ENCODE peak calls at places on chromosomes 3 and 15, in six cellular contexts. Z, M, N, X, Q and U are unnamed samples.

GRCh38 chr3:52703356-52703755 is 2.2 kb downstream of the GLT8D1 start:
- DNase-seq in Q (no peak), X (no peak), M (no peak), N (no peak), Z (no peak), U (no peak)

GRCh38 chr3:118110196-118110595 is 924.5 kb downstream of the IGSF11 start:
- DNase-seq in Q (no peak), N (no peak), X (no peak), M (no peak), Z (no peak), U (no peak)

GRCh38 chr3:46284981-46285683 is 42.9 kb downstream of the CCR3 start:
- DNase-seq in Q (no peak), N (peak), X (no peak), Z (no peak), M (no peak), U (no peak)

GRCh38 chr3:62159693-62160092 is 213.7 kb downstream of the FEZF2 start:
- DNase-seq in N (no peak), X (peak), Z (no peak), Q (no peak), M (no peak), U (peak)

GRCh38 chr3:141305436-141305835 is 62.9 kb upstream of the ZBTB38 start:
- DNase-seq in X (peak), Z (no peak), Q (no peak), N (peak), M (no peak), U (no peak)

GRCh38 chr15:96054606-96055005 is 275.9 kb upstream of the NR2F2 start:
- DNase-seq in N (no peak), Q (no peak), M (no peak), Z (no peak), X (no peak), U (no peak)

GRCh38 chr15:90382305-90382704 is 5.7 kb upstream of the IQGAP1 start:
- DNase-seq in N (no peak), Q (no peak), M (no peak), Z (no peak), X (no peak), U (no peak)

GRCh38 chr3:8759038-8759755 is 10.2 kb downstream of the OXTR start:
- DNase-seq in Q (no peak), X (peak), N (no peak), M (no peak), Z (no peak), U (no peak)

GRCh38 chr3:42226470-42227425 is 39.2 kb downstream of the CCK start:
- DNase-seq in Q (peak), X (peak), M (no peak), N (no peak), Z (no peak), U (no peak)

GRCh38 chr3:185089751-185090150 is 63.1 kb downstream of the C3orf70 start:
- DNase-seq in Z (no peak), M (no peak), Q (no peak), N (no peak), X (no peak), U (no peak)

GRCh38 chr15:40501487-40501886 is 30.7 kb downstream of the CHST14 start:
- DNase-seq in M (no peak), N (peak), X (peak), Z (no peak), Q (peak), U (no peak)

GRCh38 chr3:124792341-124793034 is 62.2 kb downstream of the UMPS start:
- DNase-seq in X (peak), Z (no peak), N (no peak), Q (no peak), M (no peak), U (no peak)

GRCh38 chr3:106282931-106283330 is 414.1 kb upstream of the CBLB start:
- DNase-seq in N (no peak), Q (no peak), X (no peak), Z (no peak), M (no peak), U (no peak)

GRCh38 chr3:86792316-86792715 is 198.6 kb downstream of the VGLL3 start:
- DNase-seq in X (no peak), Q (no peak), Z (no peak), M (no peak), N (peak), U (no peak)